ENCODE peak calls at places on chromosomes 4 and X, in ten cellular contexts. O is tibial artery, U is cardiac muscle cell, K is AG09319, J is GM13977, L is nephron progenitor cell, T is upper lobe of left lung, E is HFFc6, M is heart left ventricle, P is WERI-Rb-1. F is an unnamed sample.

GRCh38 chr4:154608555-154609252 is 3.8 kb downstream of the FGG start:
- DNase-seq in O (no peak), U (no peak), K (no peak), J (no peak), L (no peak), T (no peak), E (no peak), M (no peak), P (no peak), F (no peak)

GRCh38 chrX:40539214-40540142 is 41.3 kb upstream of the ATP6AP2 start:
- DNase-seq in O (peak), U (peak), K (peak), J (peak), L (peak), T (peak), E (peak), M (peak), P (peak), F (no peak)

GRCh38 chrX:71859637-71860036 is 51.0 kb upstream of the NHSL2 start:
- DNase-seq in O (no peak), U (peak), K (peak), J (no peak), L (peak), T (no peak), E (peak), M (no peak), P (peak), F (peak)

GRCh38 chrX:44891642-44892041 is 18.7 kb downstream of the KDM6A start:
- DNase-seq in O (no peak), U (no peak), K (no peak), J (no peak), L (no peak), T (no peak), E (no peak), M (no peak), P (no peak), F (no peak)

GRCh38 chr4:140754918-140755810 is 1.0 kb downstream of the TBC1D9 start:
- DNase-seq in O (no peak), U (no peak), K (no peak), J (no peak), L (no peak), T (no peak), E (no peak), M (no peak), P (no peak), F (no peak)

GRCh38 chrX:92247076-92247475 is 467.9 kb downstream of the PCDH11X start:
- DNase-seq in O (no peak), U (no peak), K (no peak), J (no peak), L (no peak), T (no peak), E (peak), M (no peak), P (no peak), F (peak)

GRCh38 chr4:42915484-42915883 is 23.0 kb downstream of the GRXCR1 start:
- DNase-seq in O (no peak), U (no peak), K (no peak), J (no peak), L (no peak), T (no peak), E (no peak), M (no peak), P (no peak), F (no peak)

GRCh38 chrX:38927592-38927991 is 126.3 kb downstream of the MID1IP1 start:
- DNase-seq in O (no peak), U (no peak), K (no peak), J (no peak), L (no peak), T (no peak), E (no peak), M (no peak), P (no peak), F (no peak)

GRCh38 chr4:123409301-123409700 is 12.7 kb downstream of the SPRY1 start:
- DNase-seq in O (no peak), U (no peak), K (no peak), J (no peak), L (no peak), T (no peak), E (no peak), M (no peak), P (no peak), F (no peak)

GRCh38 chrX:110006826-110007375 is 4.0 kb downstream of the TMEM164 start:
- DNase-seq in O (no peak), U (no peak), K (peak), J (no peak), L (no peak), T (no peak), E (no peak), M (no peak), P (no peak), F (no peak)

GRCh38 chr4:11602606-11603355 is 174.1 kb upstream of the HS3ST1 start:
- DNase-seq in O (no peak), U (no peak), K (no peak), J (no peak), L (no peak), T (no peak), E (no peak), M (no peak), P (no peak), F (no peak)

DNA sequence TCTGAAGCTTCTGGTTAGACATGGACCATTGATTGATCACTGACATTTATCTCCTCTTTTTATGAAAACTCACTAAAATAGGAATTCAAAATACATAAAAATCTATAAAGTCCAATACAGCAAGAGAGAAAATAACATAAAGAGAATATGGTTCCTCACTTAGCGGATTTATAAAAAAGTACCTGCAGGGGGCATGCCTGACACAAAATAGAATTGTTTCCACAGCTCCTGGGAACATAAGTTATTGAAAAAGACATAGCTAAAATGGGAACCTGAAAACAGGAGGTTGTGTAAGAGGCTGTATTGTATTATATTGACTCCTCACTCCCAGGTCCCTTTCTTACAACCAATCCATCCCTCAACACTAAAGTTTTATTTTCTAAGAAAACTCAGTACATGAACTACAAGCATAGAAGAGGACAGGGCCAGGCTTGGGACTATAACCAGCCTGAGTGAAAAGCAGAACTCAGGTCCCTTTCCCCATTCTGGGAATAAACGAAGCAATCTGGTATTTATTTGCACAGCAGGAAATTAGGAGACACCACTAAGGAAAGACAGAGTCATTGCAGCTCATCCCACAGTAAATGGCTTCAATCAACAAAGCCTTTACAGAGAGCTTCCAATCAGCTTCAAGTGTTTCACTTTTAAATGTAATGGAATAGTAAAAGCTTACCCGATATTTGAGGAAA is 121.1 kb upstream of the NDST4 start:
- DNase-seq in O (no peak), U (peak), K (no peak), J (peak), L (no peak), T (no peak), E (no peak), M (no peak), P (peak), F (no peak)
- TF ChIP-seq CTCF in O (peak), U (no peak), K (no peak), J (peak), L (peak), T (no peak), E (peak), M (no peak), P (peak), F (peak)

GRCh38 chrX:54248309-54248708 is 65.3 kb upstream of the FAM120C start:
- DNase-seq in O (no peak), U (peak), K (no peak), J (peak), L (no peak), T (no peak), E (peak), M (no peak), P (no peak), F (no peak)
- TF ChIP-seq CTCF in O (peak), U (peak), K (peak), J (peak), L (no peak), T (no peak), E (peak), M (peak), P (peak), F (peak)

DNA sequence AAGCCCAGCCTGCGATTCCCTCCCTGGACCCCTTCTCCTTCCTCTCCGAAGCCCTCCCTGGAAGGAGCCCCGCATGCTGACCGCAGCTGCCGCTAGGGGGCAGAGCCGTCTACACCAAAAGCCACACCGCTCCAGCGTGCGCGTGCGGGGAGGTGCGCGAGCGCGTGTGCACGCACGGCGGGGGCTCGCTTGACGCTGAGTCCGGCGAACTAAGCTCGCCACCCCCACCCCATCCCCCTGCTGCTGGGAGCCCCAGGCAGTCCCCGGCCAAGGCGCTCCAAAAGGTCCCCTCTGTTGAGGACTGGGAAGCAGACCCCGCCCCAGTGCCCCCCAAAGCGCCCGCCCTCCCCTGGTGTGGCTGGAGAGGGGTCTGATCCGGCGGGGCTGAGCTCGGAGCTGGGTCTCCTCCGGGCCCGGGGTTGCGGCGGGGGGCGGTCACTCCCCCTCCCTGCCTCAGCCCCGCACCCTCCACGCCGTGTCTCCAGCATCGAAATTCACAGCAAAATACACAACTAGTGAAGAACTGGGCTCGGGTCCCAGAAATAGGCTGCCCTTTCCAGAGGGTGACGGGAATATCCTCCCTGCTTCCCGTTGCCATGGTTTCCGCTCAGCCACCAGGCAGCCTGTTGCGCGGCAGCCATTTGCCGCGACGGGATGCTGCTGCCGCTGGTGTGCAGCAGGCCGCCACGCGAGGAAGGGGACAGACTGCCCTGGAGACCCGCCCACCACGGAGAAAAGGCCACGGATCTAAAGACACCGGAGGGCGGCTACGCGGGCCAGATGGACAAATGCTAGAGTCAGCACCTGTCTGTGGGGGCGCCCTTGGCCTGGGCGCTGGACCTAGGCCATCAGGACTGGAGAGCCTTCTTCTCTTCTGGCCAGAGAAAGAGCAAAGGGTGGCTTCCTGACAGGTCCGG is 11.2 kb upstream of the CCNQ start:
- DNase-seq in O (peak), U (peak), K (peak), J (peak), L (peak), T (peak), E (peak), M (peak), P (peak), F (peak)
- TF ChIP-seq CTCF in O (peak), U (peak), K (peak), J (peak), L (peak), T (peak), E (peak), M (peak), P (peak), F (peak)

GRCh38 chr4:102759835-102760644 is 728 bp downstream of the MANBA start:
- DNase-seq in O (peak), U (peak), K (no peak), J (peak), L (peak), T (peak), E (peak), M (no peak), P (no peak), F (peak)
- TF ChIP-seq CTCF in O (no peak), U (no peak), K (no peak), J (no peak), L (no peak), T (no peak), E (no peak), M (no peak), P (no peak), F (no peak)

GRCh38 chr4:174398728-174399127 is 115.0 kb downstream of the CEP44 start:
- DNase-seq in O (no peak), U (no peak), K (peak), J (no peak), L (no peak), T (no peak), E (no peak), M (no peak), P (no peak), F (peak)
- TF ChIP-seq CTCF in O (no peak), U (no peak), K (no peak), J (no peak), L (no peak), T (no peak), E (no peak), M (no peak), P (no peak), F (no peak)